ENCODE peak calls at places on chromosomes 1 and 21, in four cellular contexts. Q is testis, T is GM23248, S is MM.1S. O is an unnamed sample. For H3K9me3, the result is how much of the 10 kb centered on the place peaks cover.

GRCh38 chr1:27100797-27101491 is 54.0 kb downstream of the SLC9A1 start:
- DNase-seq in S (no peak), T (no peak), Q (no peak), O (no peak)

GRCh38 chr1:209544098-209544497 is 39.4 kb upstream of the CAMK1G start:
- DNase-seq in T (no peak), S (no peak), Q (no peak), O (no peak)

GRCh38 chr1:97827887-97828286 is 92.9 kb downstream of the DPYD start:
- DNase-seq in T (no peak), S (no peak), Q (no peak), O (no peak)

GRCh38 chr1:24688621-24689195 is 45.6 kb downstream of the SRRM1 start:
- DNase-seq in Q (peak), S (peak), T (peak), O (peak)

GRCh38 chr1:218692808-218693207 is 347.7 kb downstream of the TGFB2 start:
- DNase-seq in S (no peak), Q (no peak), T (no peak), O (no peak)

GRCh38 chr1:58709540-58709939 is 9.7 kb upstream of the MYSM1 start:
- DNase-seq in Q (no peak), T (no peak), S (no peak), O (no peak)

GRCh38 chr21:38760017-38760761 is 45.5 kb upstream of the ETS2 start:
- DNase-seq in T (peak), S (no peak), Q (no peak), O (no peak)

GRCh38 chr21:45811136-45811535 is 167.6 kb downstream of the PCBP3 start:
- DNase-seq in S (no peak), T (no peak), Q (no peak), O (no peak)

GRCh38 chr1:15957221-15958090 is 18.4 kb downstream of the ZBTB17 start:
- DNase-seq in S (no peak), Q (no peak), T (no peak), O (no peak)

GRCh38 chr1:35708179-35708891 is 10.3 kb downstream of the C1orf216 start:
- DNase-seq in T (peak), Q (no peak), S (no peak), O (no peak)

GRCh38 chr21:41375875-41376274 is 14.0 kb downstream of the MX2 start:
- DNase-seq in S (no peak), T (no peak), Q (no peak), O (no peak)

GRCh38 chr1:54421101-54421504 is 14.9 kb upstream of the SSBP3 start:
- DNase-seq in Q (no peak), S (no peak), T (peak), O (no peak)

GRCh38 chr1:36172983-36173382 is 17.0 kb downstream of the MAP7D1 start:
- DNase-seq in T (peak), Q (no peak), S (no peak), O (no peak)

GRCh38 chr1:152398812-152399698 is 15.0 kb downstream of the CRNN start:
- DNase-seq in S (peak), T (peak), Q (no peak), O (peak)

GRCh38 chr1:15371610-15372539 is 37.8 kb upstream of the EFHD2 start:
- DNase-seq in Q (peak), T (no peak), S (no peak), O (no peak)

GRCh38 chr21:31967334-31967733 is 94.5 kb downstream of the HUNK start:
- DNase-seq in Q (no peak), T (no peak), S (no peak), O (no peak)

GRCh38 chr1:168806955-168807354 is 77.9 kb upstream of the DPT start:
- DNase-seq in Q (no peak), T (no peak), S (no peak), O (no peak)

GRCh38 chr1:108816049-108816882 is 40.6 kb downstream of the AKNAD1 start:
- DNase-seq in T (peak), Q (peak), S (no peak), O (no peak)

GRCh38 chr21:44431300-44431699 is 24.0 kb upstream of the LRRC3 start:
- DNase-seq in T (no peak), S (no peak), Q (no peak), O (no peak)
- H3K9me3 ChIP-seq in T (under half), S (under half), Q (under half), O (under half)

GRCh38 chr1:65979645-65980044 is 186.9 kb downstream of the PDE4B start:
- DNase-seq in S (no peak), T (no peak), Q (no peak), O (no peak)
- H3K27ac ChIP-seq in S (no peak), T (no peak), Q (peak), O (no peak)

DNA sequence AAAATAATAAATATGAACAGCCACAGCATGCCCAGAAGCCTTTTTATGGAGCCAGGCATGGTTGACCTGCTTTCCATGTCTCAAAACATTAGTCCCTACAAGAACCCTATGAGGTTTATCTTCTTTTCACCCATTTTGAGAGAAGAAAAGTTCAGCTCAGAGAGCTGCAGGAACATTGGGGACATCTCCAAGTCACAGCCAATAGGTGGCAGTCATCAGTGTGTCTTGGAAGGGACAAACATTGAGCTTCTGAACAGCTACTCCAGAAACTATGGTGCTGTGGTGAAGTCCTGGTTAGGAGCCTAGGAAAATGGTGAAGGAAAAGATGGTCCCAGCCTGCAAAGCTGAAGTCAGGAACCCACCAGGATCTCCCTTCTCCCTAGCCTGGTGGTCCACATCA is 73.6 kb downstream of the JMJD4 start:
- DNase-seq in Q (no peak), S (no peak), T (no peak), O (no peak)
- H3K9me3 ChIP-seq in Q (under half), S (under half), T (under half), O (under half)

GRCh38 chr1:206693029-206693428 is 8.3 kb downstream of the MAPKAPK2 start:
- DNase-seq in T (peak), S (peak), Q (peak), O (no peak)

GRCh38 chr1:206694551-206695124 is 9.9 kb downstream of the MAPKAPK2 start:
- DNase-seq in T (no peak), S (no peak), Q (no peak), O (no peak)

GRCh38 chr1:206694151-206694550 is 9.4 kb downstream of the MAPKAPK2 start:
- DNase-seq in T (no peak), Q (no peak), S (no peak), O (no peak)

GRCh38 chr1:206691604-206692003 is 6.9 kb downstream of the MAPKAPK2 start:
- DNase-seq in Q (no peak), T (peak), S (no peak), O (no peak)

DNA sequence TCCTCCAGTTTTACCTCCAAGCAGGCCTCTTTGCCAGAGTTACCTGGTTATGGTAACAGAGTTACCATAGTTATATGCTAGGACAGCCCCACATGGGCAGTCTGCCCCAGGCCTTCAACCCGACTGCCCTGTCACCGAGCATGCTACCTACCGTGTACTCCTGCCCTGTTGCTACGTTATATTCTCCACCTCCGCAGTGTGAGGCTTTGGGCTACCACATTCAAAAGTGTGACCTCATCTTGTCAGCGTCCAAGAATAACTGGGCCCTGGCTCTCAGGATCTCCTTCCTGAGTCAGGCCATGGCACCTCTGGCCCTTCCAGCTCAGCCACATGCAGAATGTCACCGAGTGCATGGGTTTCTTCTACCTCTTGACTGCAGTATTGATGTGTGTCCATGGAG is 8.9 kb downstream of the MAPKAPK2 start:
- DNase-seq in Q (no peak), S (no peak), T (peak), O (no peak)
- H3K27ac ChIP-seq in Q (peak), S (peak), T (peak), O (no peak)

GRCh38 chr1:3996846-3997705 is 97.0 kb upstream of the C1orf174 start:
- DNase-seq in Q (no peak), T (no peak), S (no peak), O (no peak)
- H3K9me3 ChIP-seq in Q (under half), T (under half), S (under half), O (under half)

GRCh38 chr1:235060607-235061470 is 67.8 kb downstream of the TOMM20 start:
- DNase-seq in S (peak), Q (no peak), T (peak), O (no peak)
- H3K27ac ChIP-seq in S (peak), Q (no peak), T (no peak), O (no peak)

GRCh38 chr1:2786329-2787162 is 14.9 kb downstream of the TTC34 start:
- DNase-seq in Q (peak), S (peak), T (peak), O (peak)
- H3K9me3 ChIP-seq in Q (under half), S (under half), T (under half), O (under half)

O was measured in CD4-positive, alpha-beta memory T cell.